ENCODE peak calls at places on chromosomes 16 and 17, in nine cellular contexts. D is esophagus muscularis mucosa, A is AG04450, W is OCI-LY7, Z is cardiac fibroblast, I is BE2C, N is ovary, F is AG10803, S is A549. H is an unnamed sample.

GRCh38 chr17:2710804-2711607 is 558 bp downstream of the CLUH start:
- DNase-seq in D (no peak), A (no peak), W (peak; percentile 63), Z (peak; percentile 19), I (no peak), N (no peak), F (no peak), S (no peak), H (no peak)

GRCh38 chr16:11329080-11329491 is 16.2 kb upstream of the RMI2 start:
- DNase-seq in D (no peak), A (no peak), W (peak; percentile 80), Z (peak; percentile 49), I (no peak), N (no peak), F (peak; percentile 30), S (no peak), H (no peak)

GRCh38 chr16:20753727-20754126 is 10.1 kb upstream of the ACSM3 start:
- DNase-seq in D (peak; percentile 5), A (no peak), W (no peak), Z (no peak), I (no peak), N (no peak), F (no peak), S (no peak), H (no peak)

GRCh38 chr16:67115649-67116048 is 5.9 kb downstream of the PHAF1 start:
- DNase-seq in D (no peak), A (peak; percentile 61), W (no peak), Z (peak; percentile 92), I (no peak), N (no peak), F (peak; percentile 91), S (peak; percentile 58), H (peak; percentile 88)

GRCh38 chr17:66542967-66543525 is 240.6 kb downstream of the PRKCA start:
- DNase-seq in D (no peak), A (peak; percentile 65), W (no peak), Z (peak; percentile 80), I (no peak), N (no peak), F (peak; percentile 82), S (no peak), H (peak; percentile 66)

GRCh38 chr17:3167574-3167973 is 29.7 kb upstream of the OR1A2 start:
- DNase-seq in D (no peak), A (no peak), W (peak; percentile 58), Z (no peak), I (no peak), N (no peak), F (no peak), S (no peak), H (no peak)

GRCh38 chr16:63447121-63447520 is 1410.9 kb upstream of the CDH8 start:
- DNase-seq in D (no peak), A (no peak), W (no peak), Z (no peak), I (no peak), N (no peak), F (no peak), S (no peak), H (no peak)

GRCh38 chr16:82580293-82580900 is 46.4 kb upstream of the CDH13 start:
- DNase-seq in D (no peak), A (no peak), W (peak; percentile 7), Z (peak; percentile 18), I (no peak), N (no peak), F (peak; percentile 29), S (peak; percentile 10), H (peak; percentile 1)

GRCh38 chr17:42133461-42134041 is 10.9 kb downstream of the HSPB9 start:
- DNase-seq in D (no peak), A (no peak), W (peak; percentile 97), Z (no peak), I (peak; percentile 82), N (no peak), F (no peak), S (no peak), H (no peak)

GRCh38 chr17:2905269-2905668 is 109.0 kb downstream of the RAP1GAP2 start:
- DNase-seq in D (no peak), A (no peak), W (no peak), Z (no peak), I (no peak), N (no peak), F (no peak), S (no peak), H (no peak)

GRCh38 chr17:10815318-10815717 is 11.4 kb upstream of the TMEM238L start:
- DNase-seq in D (no peak), A (no peak), W (no peak), Z (no peak), I (no peak), N (no peak), F (no peak), S (no peak), H (no peak)

GRCh38 chr16:19086322-19087199 is 19.1 kb downstream of the COQ7 start:
- DNase-seq in D (peak; percentile 95), A (peak; percentile 84), W (peak; percentile 78), Z (peak; percentile 93), I (peak; percentile 95), N (peak; percentile 61), F (peak; percentile 82), S (peak; percentile 97), H (peak; percentile 92)
- H3K4me3 ChIP-seq in D (peak overlapping the region; percentile 55), A (peak overlapping the region; percentile 61), W (no peak overlapping the region), Z (peak overlapping the region; percentile 51), I (peak overlapping the region; percentile 74), N (peak overlapping the region; percentile 15), F (peak overlapping the region; percentile 68), S (peak overlapping the region; percentile 45), H (peak overlapping the region; percentile 49)

GRCh38 chr17:62781356-62781755 is 26.8 kb downstream of the MARCHF10 start:
- DNase-seq in D (no peak), A (no peak), W (no peak), Z (peak; percentile 54), I (no peak), N (no peak), F (peak; percentile 90), S (no peak), H (peak; percentile 54)

GRCh38 chr17:62781826-62782225 is 26.3 kb downstream of the MARCHF10 start:
- DNase-seq in D (no peak), A (no peak), W (no peak), Z (peak; percentile 78), I (no peak), N (no peak), F (peak; percentile 82), S (peak; percentile 69), H (peak; percentile 58)

GRCh38 chr17:62778990-62779681 is 29.0 kb downstream of the MARCHF10 start:
- DNase-seq in D (no peak), A (peak; percentile 91), W (no peak), Z (peak; percentile 94), I (peak; percentile 40), N (peak; percentile 13), F (peak; percentile 96), S (peak; percentile 92), H (peak; percentile 98)

GRCh38 chr17:62780951-62781350 is 27.2 kb downstream of the MARCHF10 start:
- DNase-seq in D (no peak), A (no peak), W (no peak), Z (peak; percentile 46), I (no peak), N (no peak), F (peak; percentile 60), S (no peak), H (no peak)

DNA sequence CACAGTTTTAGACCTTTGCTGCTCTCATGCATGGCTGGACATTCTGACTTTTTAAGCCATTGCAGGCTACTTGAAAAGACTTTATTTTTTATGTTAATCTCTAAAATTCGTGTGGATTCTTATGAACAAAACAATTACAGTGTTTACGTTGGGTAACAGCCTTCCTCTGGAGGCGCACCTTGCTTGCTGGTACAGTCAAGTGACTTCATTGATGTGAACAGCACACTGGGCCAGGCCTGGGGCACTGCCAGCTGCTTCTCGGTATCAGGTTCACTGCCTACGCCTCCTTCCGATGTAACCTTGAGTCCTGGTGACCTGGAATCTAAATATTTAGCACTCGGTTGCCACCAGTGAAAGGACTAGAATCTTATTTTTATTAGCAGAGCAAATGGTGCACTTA is 27.8 kb downstream of the MARCHF10 start:
- DNase-seq in D (no peak), A (no peak), W (no peak), Z (no peak), I (no peak), N (no peak), F (no peak), S (no peak), H (no peak)
- TF ChIP-seq CTCF in D (no peak), A (no peak), W (no peak), Z (no peak), I (no peak), N (no peak), F (no peak), S (no peak), H (no peak)

DNA sequence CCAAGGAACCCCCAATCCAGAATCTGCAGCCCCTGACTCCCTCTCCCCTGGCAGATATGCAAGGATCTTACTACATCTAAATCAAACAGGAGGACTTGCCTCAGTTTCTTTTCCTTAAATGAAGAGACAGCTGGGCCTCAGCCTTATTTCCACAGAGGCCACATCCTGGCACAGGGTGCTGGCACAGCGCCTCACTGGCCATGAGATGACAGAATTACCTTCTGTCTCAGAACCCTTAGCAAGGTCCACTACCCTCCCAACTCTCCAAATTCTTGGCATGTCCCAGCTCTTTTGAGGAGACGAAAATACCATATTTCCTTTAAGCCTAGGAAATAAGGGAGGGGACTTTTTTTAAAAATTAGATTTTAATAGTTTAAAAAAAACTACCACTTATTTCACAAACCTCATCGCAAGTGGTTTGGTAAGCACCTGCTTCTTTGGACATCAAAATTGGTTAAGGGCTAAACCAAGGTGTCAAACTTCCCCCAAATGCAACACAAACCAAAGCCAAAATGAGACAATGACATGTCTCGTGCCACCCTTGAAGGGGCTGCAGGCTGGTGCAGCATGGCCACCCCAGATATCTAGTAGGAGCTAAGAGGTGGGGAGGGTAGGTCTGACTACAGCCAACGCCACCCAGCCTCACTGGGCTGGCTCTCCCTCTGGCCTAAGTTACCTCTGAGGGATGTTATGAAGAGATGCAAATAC is 25.3 kb downstream of the FAM117A start:
- DNase-seq in D (no peak), A (no peak), W (no peak), Z (no peak), I (no peak), N (no peak), F (no peak), S (no peak), H (no peak)
- H3K4me3 ChIP-seq in D (no peak overlapping the region), A (no peak overlapping the region), W (peak overlapping the region; percentile 62), Z (no peak overlapping the region), I (no peak overlapping the region), N (no peak overlapping the region), F (no peak overlapping the region), S (no peak overlapping the region), H (no peak overlapping the region)

DNA sequence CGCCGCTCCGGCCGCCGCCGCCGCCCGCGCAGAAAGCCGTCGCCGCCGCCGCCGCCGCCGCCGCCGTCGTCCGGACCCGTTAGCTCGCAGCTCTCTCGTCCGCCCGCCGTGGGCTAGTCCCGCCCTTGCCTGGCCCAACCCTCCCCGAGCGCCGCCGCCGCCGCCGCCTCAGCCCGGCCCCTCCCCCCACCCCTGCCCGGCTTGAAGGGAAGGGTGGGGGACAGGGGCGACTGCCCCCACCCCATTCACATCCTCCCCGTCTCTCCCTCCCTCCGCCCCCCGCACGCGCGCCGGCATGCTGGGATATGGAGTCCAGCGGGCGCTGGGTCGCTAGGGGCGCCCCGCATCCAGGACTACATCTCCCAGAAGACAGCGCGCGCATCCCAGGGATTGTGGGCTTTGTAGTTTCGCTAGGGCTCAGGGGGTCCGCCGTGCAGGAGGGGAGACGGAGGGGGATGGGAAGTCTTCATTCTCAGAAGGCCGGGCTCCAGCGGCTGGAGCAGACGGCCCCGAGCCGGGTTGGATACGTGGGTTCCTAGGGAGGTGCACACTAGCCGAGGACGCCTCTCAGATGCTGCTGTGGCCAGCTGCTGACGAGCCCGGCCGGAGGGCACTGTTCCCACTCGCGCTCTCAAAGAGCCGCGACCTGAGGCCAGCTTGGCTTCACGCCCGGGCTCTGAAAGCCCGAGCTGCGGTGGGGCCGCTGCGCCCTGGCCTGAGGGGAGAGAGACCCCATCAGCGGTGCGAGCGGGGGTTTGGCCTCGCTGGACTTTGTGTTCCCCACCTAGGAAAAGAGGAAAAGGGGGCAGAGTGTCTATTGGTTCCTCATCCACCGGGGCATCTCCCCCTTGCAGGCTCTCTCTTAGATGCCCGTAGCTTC is at the start of gene ST3GAL2:
- DNase-seq in D (peak; percentile 97), A (peak; percentile 84), W (peak; percentile 96), Z (peak; percentile 92), I (peak; percentile 98), N (peak; percentile 95), F (peak; percentile 92), S (peak; percentile 93), H (peak; percentile 98)
- TF ChIP-seq CTCF in D (peak; percentile 14), A (peak; percentile 14), W (no peak), Z (peak; percentile 4), I (peak; percentile 1), N (no peak), F (no peak), S (no peak), H (no peak)